ENCODE peak calls at places on chromosomes 4 and X, in five cellular contexts. F, R, T, I and H are unnamed samples.

GRCh38 chr4:139286186-139286698 is 6.2 kb upstream of the MGARP start:
- DNase-seq in F (no peak), R (no peak), T (no peak), I (no peak), H (no peak)

GRCh38 chr4:146916479-146917076 is 29.1 kb downstream of the TTC29 start:
- DNase-seq in F (no peak), R (no peak), T (peak), I (peak), H (no peak)

GRCh38 chr4:174133525-174133924 is 149.9 kb downstream of the FBXO8 start:
- DNase-seq in F (no peak), R (no peak), T (no peak), I (no peak), H (no peak)

GRCh38 chrX:13092455-13092941 is 48.1 kb upstream of the FAM9C start:
- DNase-seq in F (peak), R (no peak), T (no peak), I (no peak), H (no peak)

GRCh38 chr4:180281726-180282125 is 1961.5 kb upstream of the TENM3 start:
- DNase-seq in F (no peak), R (no peak), T (no peak), I (no peak), H (no peak)

GRCh38 chr4:67616478-67616877 is 58.0 kb downstream of the STAP1 start:
- DNase-seq in F (no peak), R (no peak), T (no peak), I (no peak), H (no peak)

GRCh38 chrX:130575831-130576404 is 174.1 kb downstream of the RBMX2 start:
- DNase-seq in F (peak), R (no peak), T (peak), I (peak), H (no peak)

GRCh38 chr4:75211422-75211821 is 278.5 kb downstream of the PARM1 start:
- DNase-seq in F (no peak), R (no peak), T (no peak), I (no peak), H (no peak)

GRCh38 chr4:46389301-46389761 is 597 bp downstream of the GABRA2 start:
- DNase-seq in F (no peak), R (no peak), T (no peak), I (no peak), H (no peak)